ENCODE peak calls at places on chromosomes 13 and 19, in six cellular contexts. R is HFF-Myc, S is HEK293T, M is transverse colon, Y is NAMALWA, I is AG20443. V is an unnamed sample.

GRCh38 chr19:51101171-51101865 is 6.9 kb downstream of the CTU1 start:
- DNase-seq in R (no peak), S (no peak), M (no peak), Y (no peak), I (no peak), V (no peak)

GRCh38 chr19:7533925-7534480 is 1.5 kb upstream of the PNPLA6 start:
- DNase-seq in R (no peak), S (peak), M (peak), Y (peak), I (peak), V (peak)

GRCh38 chr13:31962661-31963345 is 68.8 kb upstream of the FRY start:
- DNase-seq in R (no peak), S (no peak), M (no peak), Y (no peak), I (no peak), V (no peak)

GRCh38 chr13:97948041-97948440 is 5.4 kb upstream of the IPO5 start:
- DNase-seq in R (no peak), S (no peak), M (no peak), Y (no peak), I (no peak), V (no peak)

GRCh38 chr19:55658846-55659459 is 4.1 kb downstream of the U2AF2 start:
- DNase-seq in R (no peak), S (no peak), M (no peak), Y (no peak), I (no peak), V (no peak)

GRCh38 chr19:16095071-16095571 is 16.6 kb upstream of the RAB8A start:
- DNase-seq in R (no peak), S (no peak), M (no peak), Y (no peak), I (no peak), V (no peak)

GRCh38 chr13:97474581-97474980 is 40.6 kb downstream of the RAP2A start:
- DNase-seq in R (no peak), S (no peak), M (no peak), Y (no peak), I (no peak), V (no peak)

GRCh38 chr13:114128624-114129522 is 3.5 kb downstream of the RASA3 start:
- DNase-seq in R (no peak), S (no peak), M (peak), Y (peak), I (peak), V (no peak)

GRCh38 chr13:101520672-101521071 is 68.2 kb downstream of the ITGBL1 start:
- DNase-seq in R (peak), S (no peak), M (no peak), Y (no peak), I (peak), V (no peak)

GRCh38 chr19:58407658-58408151 is 744 bp upstream of the ZNF584 start:
- DNase-seq in R (no peak), S (no peak), M (no peak), Y (no peak), I (no peak), V (no peak)

GRCh38 chr19:48348039-48348438 is 15.7 kb downstream of the TMEM143 start:
- DNase-seq in R (no peak), S (no peak), M (no peak), Y (no peak), I (no peak), V (no peak)

GRCh38 chr13:51058461-51059167 is 52.5 kb downstream of the C13orf42 start:
- DNase-seq in R (no peak), S (no peak), M (no peak), Y (no peak), I (no peak), V (no peak)

GRCh38 chr19:3225677-3226093 is 1.2 kb downstream of the CELF5 start:
- DNase-seq in R (no peak), S (no peak), M (no peak), Y (no peak), I (peak), V (no peak)

GRCh38 chr19:42397315-42398166 is 7.4 kb upstream of the CNFN start:
- DNase-seq in R (no peak), S (no peak), M (no peak), Y (no peak), I (peak), V (no peak)

GRCh38 chr19:48152552-48152951 is 17.6 kb downstream of the LIG1 start:
- DNase-seq in R (peak), S (peak), M (peak), Y (peak), I (peak), V (peak)

GRCh38 chr13:30705672-30706071 is 29.7 kb upstream of the ALOX5AP start:
- DNase-seq in R (no peak), S (no peak), M (no peak), Y (no peak), I (no peak), V (no peak)

GRCh38 chr19:58085348-58085875 is 12.6 kb downstream of the ZSCAN18 start:
- DNase-seq in R (no peak), S (no peak), M (no peak), Y (no peak), I (no peak), V (no peak)

GRCh38 chr19:10748924-10749434 is 31.1 kb downstream of the DNM2 start:
- DNase-seq in R (no peak), S (no peak), M (peak), Y (no peak), I (peak), V (no peak)

GRCh38 chr19:38899447-38900219 is at the start of the genes NFKBIB and SIRT2:
- DNase-seq in R (peak), S (peak), M (peak), Y (peak), I (peak), V (peak)

GRCh38 chr13:55000844-55001243 is 1972.2 kb downstream of the OLFM4 start:
- DNase-seq in R (no peak), S (no peak), M (no peak), Y (no peak), I (no peak), V (no peak)

GRCh38 chr13:28505543-28506135 is 10.7 kb upstream of the FLT1 start:
- DNase-seq in R (no peak), S (no peak), M (no peak), Y (no peak), I (no peak), V (no peak)

GRCh38 chr13:30346159-30346788 is 38.9 kb upstream of the KATNAL1 start:
- DNase-seq in R (no peak), S (no peak), M (peak), Y (no peak), I (no peak), V (no peak)

GRCh38 chr19:6241680-6242079 is 38.1 kb downstream of the MLLT1 start:
- DNase-seq in R (no peak), S (no peak), M (no peak), Y (no peak), I (no peak), V (no peak)

GRCh38 chr13:44651724-44652123 is 75.6 kb upstream of the TSC22D1 start:
- DNase-seq in R (no peak), S (no peak), M (no peak), Y (no peak), I (no peak), V (no peak)

GRCh38 chr13:44407891-44408290 is 34.3 kb downstream of the SERP2 start:
- DNase-seq in R (no peak), S (no peak), M (no peak), Y (no peak), I (no peak), V (no peak)

GRCh38 chr19:58252102-58252685 is 23.5 kb downstream of the ZNF544 start:
- DNase-seq in R (no peak), S (no peak), M (no peak), Y (no peak), I (no peak), V (no peak)

GRCh38 chr13:91347996-91348905 is 764 bp downstream of the MIR17HG start:
- DNase-seq in R (no peak), S (peak), M (peak), Y (peak), I (peak), V (no peak)

GRCh38 chr13:32796754-32797153 is 210.5 kb downstream of the PDS5B start:
- DNase-seq in R (no peak), S (no peak), M (no peak), Y (no peak), I (no peak), V (no peak)

GRCh38 chr19:43532571-43532961 is 422 bp upstream of the ZNF575 start:
- DNase-seq in R (no peak), S (no peak), M (peak), Y (no peak), I (no peak), V (no peak)

GRCh38 chr13:82129281-82129680 is 1753.0 kb downstream of the SLITRK1 start:
- DNase-seq in R (no peak), S (no peak), M (no peak), Y (no peak), I (no peak), V (no peak)

GRCh38 chr13:99495478-99496321 is 5.6 kb upstream of the TM9SF2 start:
- DNase-seq in R (no peak), S (no peak), M (no peak), Y (no peak), I (peak), V (no peak)

GRCh38 chr13:101210774-101211173 is 205.5 kb downstream of the NALCN start:
- DNase-seq in R (no peak), S (no peak), M (no peak), Y (no peak), I (no peak), V (no peak)

GRCh38 chr19:11481777-11482383 is 1.0 kb upstream of the ELAVL3 start:
- DNase-seq in R (no peak), S (peak), M (peak), Y (peak), I (peak), V (no peak)

GRCh38 chr13:21413013-21413412 is 46.1 kb downstream of the ZDHHC20 start:
- DNase-seq in R (no peak), S (no peak), M (no peak), Y (no peak), I (no peak), V (no peak)

GRCh38 chr13:84961023-84961422 is 838.2 kb downstream of the SLITRK6 start:
- DNase-seq in R (no peak), S (no peak), M (no peak), Y (no peak), I (no peak), V (no peak)

V was measured in brain pericyte.